ENCODE peak calls at places on chromosomes 11 and 22, in eight cellular contexts. H, B, X, Q, I, R, C and T are unnamed samples.
A peak's percentile ranks its signal among the peaks of the same experiment; 100 is the strongest.

GRCh38 chr11:128757235-128757711 is 63.4 kb downstream of the FLI1 start:
- DNase-seq in H (peak; percentile 44), B (peak; percentile 43), X (no peak), Q (peak; percentile 94), I (peak; percentile 68), R (peak; percentile 71), C (no peak), T (no peak)

GRCh38 chr22:32478994-32479393 is 4.4 kb downstream of the FBXO7 start:
- DNase-seq in H (peak; percentile 56), B (no peak), X (no peak), Q (no peak), I (no peak), R (no peak), C (no peak), T (no peak)

GRCh38 chr11:86537541-86538222 is 134.7 kb downstream of the ME3 start:
- DNase-seq in H (no peak), B (no peak), X (no peak), Q (peak; percentile 21), I (no peak), R (peak; percentile 52), C (no peak), T (peak; percentile 20)

GRCh38 chr22:41216984-41217383 is 11.9 kb downstream of the L3MBTL2 start:
- DNase-seq in H (no peak), B (no peak), X (no peak), Q (no peak), I (no peak), R (peak; percentile 44), C (no peak), T (no peak)

GRCh38 chr22:44462246-44463015 is 35.6 kb downstream of the RTL6 start:
- DNase-seq in H (no peak), B (peak; percentile 10), X (no peak), Q (no peak), I (no peak), R (no peak), C (no peak), T (no peak)

GRCh38 chr11:83000381-83000780 is 71.3 kb downstream of the RAB30 start:
- DNase-seq in H (no peak), B (no peak), X (no peak), Q (no peak), I (no peak), R (no peak), C (no peak), T (no peak)

GRCh38 chr22:49499433-49500075 is 328.1 kb downstream of the BRD1 start:
- DNase-seq in H (no peak), B (no peak), X (no peak), Q (no peak), I (no peak), R (peak; percentile 1), C (no peak), T (no peak)

GRCh38 chr11:60363542-60364525 is 14.5 kb upstream of the MS4A7 start:
- DNase-seq in H (peak; percentile 71), B (peak; percentile 74), X (peak; percentile 71), Q (peak; percentile 86), I (peak; percentile 83), R (peak; percentile 61), C (no peak), T (peak; percentile 57)

GRCh38 chr11:14386081-14386480 is 27.1 kb upstream of the RRAS2 start:
- DNase-seq in H (no peak), B (no peak), X (no peak), Q (no peak), I (no peak), R (no peak), C (no peak), T (no peak)

GRCh38 chr11:12393691-12394090 is 16.3 kb downstream of the PARVA start:
- DNase-seq in H (no peak), B (no peak), X (no peak), Q (no peak), I (no peak), R (no peak), C (no peak), T (no peak)

GRCh38 chr11:70078095-70078795 is at the start of gene ANO1:
- DNase-seq in H (no peak), B (no peak), X (peak; percentile 53), Q (no peak), I (no peak), R (no peak), C (peak; percentile 56), T (no peak)

GRCh38 chr11:69697861-69698260 is 6.0 kb downstream of the FGF19 start:
- DNase-seq in H (no peak), B (no peak), X (no peak), Q (no peak), I (no peak), R (no peak), C (peak; percentile 31), T (no peak)

GRCh38 chr11:108241370-108242037 is 18.6 kb downstream of the ATM start:
- DNase-seq in H (no peak), B (no peak), X (no peak), Q (no peak), I (no peak), R (no peak), C (no peak), T (no peak)

GRCh38 chr11:41351825-41352224 is 107.6 kb downstream of the LRRC4C start:
- DNase-seq in H (no peak), B (no peak), X (no peak), Q (no peak), I (no peak), R (no peak), C (no peak), T (no peak)

GRCh38 chr11:47856186-47856585 is 8.0 kb upstream of the NUP160 start:
- DNase-seq in H (peak; percentile 21), B (no peak), X (peak; percentile 17), Q (no peak), I (no peak), R (no peak), C (no peak), T (peak; percentile 55)

GRCh38 chr22:39958009-39958711 is 2.0 kb upstream of the TMA7B start:
- DNase-seq in H (no peak), B (no peak), X (no peak), Q (no peak), I (no peak), R (no peak), C (no peak), T (no peak)

GRCh38 chr22:43993072-43993760 is 30.9 kb upstream of the PARVB start:
- DNase-seq in H (peak; percentile 68), B (peak; percentile 40), X (peak; percentile 75), Q (peak; percentile 65), I (peak; percentile 20), R (peak; percentile 74), C (peak; percentile 66), T (peak; percentile 73)

GRCh38 chr22:50274311-50274710 is 4.1 kb upstream of the MAPK11 start:
- DNase-seq in H (peak; percentile 84), B (no peak), X (peak; percentile 79), Q (peak; percentile 64), I (no peak), R (peak; percentile 67), C (no peak), T (peak; percentile 59)

GRCh38 chr22:49099089-49099488 is 728.6 kb downstream of the BRD1 start:
- DNase-seq in H (no peak), B (no peak), X (no peak), Q (no peak), I (no peak), R (no peak), C (no peak), T (no peak)

GRCh38 chr11:36312593-36312990 is 16.5 kb downstream of the PRR5L start:
- DNase-seq in H (no peak), B (no peak), X (peak; percentile 39), Q (peak; percentile 90), I (no peak), R (peak; percentile 46), C (no peak), T (no peak)

GRCh38 chr22:38240734-38241252 is 32.0 kb downstream of the TMEM184B start:
- DNase-seq in H (peak; percentile 61), B (peak; percentile 67), X (peak; percentile 82), Q (no peak), I (no peak), R (peak; percentile 88), C (no peak), T (peak; percentile 86)

DNA sequence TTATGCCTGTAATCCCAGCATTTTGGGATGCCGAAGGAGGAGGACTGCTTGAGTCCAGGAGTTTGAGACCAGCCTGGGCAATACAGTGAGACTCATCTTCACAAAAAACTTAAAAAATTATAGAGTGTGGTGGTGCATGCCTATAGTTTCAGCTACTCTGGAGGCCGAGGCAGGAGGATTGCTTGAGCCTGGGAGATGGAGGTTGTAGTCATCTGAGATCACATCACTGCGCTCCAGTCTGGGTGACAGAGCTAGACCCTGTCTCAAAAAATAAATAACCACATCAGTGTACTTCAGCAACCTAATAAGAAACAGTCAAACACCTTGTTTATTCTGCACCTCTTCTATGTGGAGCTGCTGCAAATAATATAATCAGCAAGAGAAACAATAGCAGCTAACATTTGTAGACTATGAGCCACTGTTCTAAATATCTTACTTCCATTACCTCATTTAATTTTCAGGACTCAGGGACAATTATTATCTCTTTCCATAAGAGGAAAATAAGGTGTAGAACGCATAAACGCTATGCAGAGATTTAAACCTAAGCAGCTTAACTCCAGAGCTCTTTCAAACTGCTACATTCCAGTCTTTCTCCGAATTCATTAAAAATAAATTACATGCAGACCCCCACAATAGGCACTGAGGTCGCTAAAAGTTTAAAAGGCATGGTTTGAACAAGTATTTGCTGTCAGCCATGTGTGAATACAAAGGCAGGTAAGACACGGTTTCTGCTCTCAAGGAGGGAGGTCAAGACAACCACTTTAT is 1.2 kb downstream of the NARS2 start:
- DNase-seq in H (no peak), B (no peak), X (no peak), Q (no peak), I (no peak), R (no peak), C (no peak), T (no peak)
- H3K4me3 ChIP-seq in H (no peak overlapping the region), B (peak overlapping the region; percentile 97), X (peak overlapping the region; percentile 51), Q (peak overlapping the region; percentile 88), I (peak overlapping the region; percentile 73), R (peak overlapping the region; percentile 83), C (peak overlapping the region; percentile 93), T (peak overlapping the region; percentile 93)

GRCh38 chr22:29267858-29268510 is at the start of the genes EWSR1 and RHBDD3:
- DNase-seq in H (peak; percentile 98), B (peak; percentile 97), X (peak; percentile 97), Q (peak; percentile 97), I (peak; percentile 96), R (peak; percentile 98), C (peak; percentile 97), T (peak; percentile 97)
- TF ChIP-seq CTCF in H (no peak), B (no peak), X (no peak), Q (no peak), I (no peak), R (no peak), C (no peak), T (no peak)

DNA sequence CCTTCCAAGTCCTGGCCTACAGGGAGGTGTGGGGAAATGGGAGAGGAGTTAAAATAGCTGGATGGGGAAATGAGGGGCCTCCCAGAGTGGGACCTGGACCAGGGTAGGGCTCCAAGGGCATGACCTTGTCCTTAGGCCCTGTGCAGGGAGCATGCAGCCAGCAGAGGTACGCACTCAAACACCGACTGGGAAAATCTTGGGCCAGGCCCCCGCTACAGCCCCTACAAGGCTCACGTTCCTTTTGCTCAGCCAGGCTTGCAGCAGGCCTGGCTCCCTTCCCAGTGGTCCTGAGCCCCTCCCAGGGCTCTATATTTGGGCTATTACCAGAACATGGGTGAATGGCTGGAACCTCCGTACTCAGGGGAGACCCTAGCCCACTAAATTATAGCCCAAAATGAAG is 31.3 kb downstream of the LMO1 start:
- DNase-seq in H (no peak), B (no peak), X (no peak), Q (no peak), I (no peak), R (no peak), C (peak; percentile 22), T (no peak)
- H3K4me3 ChIP-seq in H (no peak overlapping the region), B (no peak overlapping the region), X (no peak overlapping the region), Q (no peak overlapping the region), I (no peak overlapping the region), R (no peak overlapping the region), C (no peak overlapping the region), T (no peak overlapping the region)

GRCh38 chr11:67506426-67507032 is 1.4 kb upstream of the PITPNM1 start:
- DNase-seq in H (no peak), B (peak; percentile 40), X (no peak), Q (peak; percentile 11), I (no peak), R (no peak), C (no peak), T (no peak)
- TF ChIP-seq CTCF in H (peak; percentile 10), B (peak; percentile 2), X (peak; percentile 1), Q (no peak), I (no peak), R (no peak), C (peak; percentile 30), T (no peak)